ENCODE peak calls at places on chromosomes 1 and 21, in seven cellular contexts. B is tibial artery; X is mammary epithelial cell; O is mucosa of gallbladder; Q is activated CD4-positive, alpha-beta T cell treated with anti-CD3 and anti-CD28 coated beads, Interleukin-2, amount 10 ng/mL, durations not matched to agents 7 days and 5 days; U is iris pigment epithelial cell; Z is mesothelial cell of epicardium. R is an unnamed sample.
A peak's percentile ranks its signal among the peaks of the same experiment; 100 is the strongest.

GRCh38 chr1:71930526-71930925 is 351.8 kb downstream of the NEGR1 start:
- DNase-seq in Z (no peak), X (peak; percentile 17), B (no peak), Q (no peak), U (no peak), O (no peak), R (no peak)

GRCh38 chr1:204190212-204191211 is 5.8 kb downstream of the KISS1 start:
- DNase-seq in U (peak; percentile 78), B (no peak), Z (no peak), X (no peak), Q (no peak), O (peak; percentile 27), R (no peak)

GRCh38 chr1:5404412-5405203 is 587.6 kb downstream of the NPHP4 start:
- DNase-seq in Q (no peak), O (no peak), Z (no peak), B (no peak), U (no peak), X (no peak), R (no peak)

GRCh38 chr21:38661296-38662223 is 144.2 kb upstream of the ETS2 start:
- DNase-seq in O (no peak), X (no peak), U (peak; percentile 76), B (peak; percentile 26), Q (peak; percentile 6), Z (no peak), R (no peak)

GRCh38 chr1:198529414-198529813 is 11.1 kb downstream of the ATP6V1G3 start:
- DNase-seq in X (no peak), Z (no peak), U (peak; percentile 80), O (no peak), B (no peak), Q (no peak), R (no peak)

GRCh38 chr1:172671591-172671990 is 12.7 kb downstream of the FASLG start:
- DNase-seq in U (peak; percentile 50), Z (no peak), Q (no peak), B (no peak), O (no peak), X (peak; percentile 27), R (no peak)

GRCh38 chr1:168621356-168621755 is 45.0 kb downstream of the XCL1 start:
- DNase-seq in O (peak; percentile 17), X (no peak), Q (no peak), Z (no peak), B (no peak), U (peak; percentile 52), R (no peak)

GRCh38 chr1:234960722-234961467 is 167.7 kb downstream of the TOMM20 start:
- DNase-seq in Z (no peak), U (peak; percentile 69), B (no peak), Q (no peak), O (peak; percentile 85), X (no peak), R (no peak)

GRCh38 chr1:178724734-178725602 is at the start of gene RALGPS2:
- DNase-seq in O (peak; percentile 51), X (peak; percentile 80), Q (peak; percentile 76), Z (peak; percentile 55), U (peak; percentile 73), B (peak; percentile 43), R (peak; percentile 68)

GRCh38 chr1:87478231-87478630 is 149.6 kb downstream of the LMO4 start:
- DNase-seq in Z (no peak), O (peak; percentile 46), B (no peak), U (peak; percentile 7), Q (no peak), X (peak; percentile 8), R (no peak)

GRCh38 chr21:44907225-44907965 is 13.3 kb downstream of the ITGB2 start:
- DNase-seq in O (no peak), B (no peak), U (no peak), X (no peak), Q (no peak), Z (no peak), R (no peak)

GRCh38 chr1:40392206-40392605 is 18.7 kb downstream of the SMAP2 start:
- DNase-seq in X (no peak), U (peak; percentile 81), O (no peak), Q (no peak), Z (no peak), B (no peak), R (no peak)

R was measured in lung.